ENCODE peak calls at places on chromosomes 11 and 22, in six cellular contexts. G, J, F, L, U and C are unnamed samples.

GRCh38 chr11:44622721-44623258 is 57.3 kb downstream of the CD82 start:
- DNase-seq in F (no peak), J (no peak), U (no peak), L (no peak), G (peak), C (no peak)

GRCh38 chr11:821513-822371 is 3.0 kb downstream of the PNPLA2 start:
- DNase-seq in F (no peak), L (no peak), G (no peak), U (no peak), J (no peak), C (no peak)

GRCh38 chr11:126072821-126073594 is 10.3 kb upstream of the CDON start:
- DNase-seq in U (peak), F (no peak), G (no peak), L (no peak), J (no peak), C (no peak)

GRCh38 chr11:76276773-76277155 is 70.5 kb upstream of the WNT11 start:
- DNase-seq in G (no peak), U (no peak), J (no peak), L (no peak), F (no peak), C (no peak)

GRCh38 chr22:20012741-20013331 is 3.8 kb downstream of the ARVCF start:
- DNase-seq in F (no peak), U (no peak), L (no peak), J (no peak), G (no peak), C (no peak)

GRCh38 chr11:61904539-61905048 is 12.8 kb downstream of the RAB3IL1 start:
- DNase-seq in G (no peak), J (peak), F (peak), U (no peak), L (no peak), C (no peak)

GRCh38 chr22:21446827-21447690 is 20.1 kb upstream of the TMEM191C start:
- DNase-seq in U (no peak), L (no peak), J (no peak), G (peak), F (peak), C (peak)

GRCh38 chr22:48749555-48750227 is 1078.0 kb downstream of the BRD1 start:
- DNase-seq in U (no peak), G (no peak), L (no peak), F (no peak), J (no peak), C (peak)

GRCh38 chr22:42376721-42377177 is 55.5 kb downstream of the NFAM1 start:
- DNase-seq in L (peak), F (no peak), G (peak), U (no peak), J (peak), C (peak)

GRCh38 chr11:106495046-106495445 is 417.6 kb downstream of the AASDHPPT start:
- DNase-seq in J (no peak), F (no peak), G (no peak), U (peak), L (no peak), C (no peak)

GRCh38 chr11:12162652-12163051 is 52.3 kb downstream of the MICAL2 start:
- DNase-seq in F (no peak), L (no peak), J (no peak), G (no peak), U (no peak), C (no peak)

GRCh38 chr11:6594142-6594768 is 9.2 kb downstream of the RRP8 start:
- DNase-seq in F (no peak), L (no peak), G (no peak), J (no peak), U (no peak), C (no peak)

GRCh38 chr11:61472868-61473267 is 35.7 kb upstream of the LRRC10B start:
- DNase-seq in J (no peak), L (peak), G (peak), U (no peak), F (peak), C (peak)

GRCh38 chr11:47406896-47407745 is 1.3 kb upstream of the SLC39A13 start:
- DNase-seq in F (no peak), L (no peak), G (no peak), U (no peak), J (no peak), C (no peak)

GRCh38 chr22:35785181-35785923 is 67.7 kb downstream of the APOL5 start:
- DNase-seq in L (no peak), G (no peak), F (no peak), U (no peak), J (no peak), C (no peak)

GRCh38 chr22:20517422-20517821 is 10.0 kb downstream of the MED15 start:
- DNase-seq in G (no peak), U (no peak), F (no peak), J (no peak), L (no peak), C (no peak)

GRCh38 chr11:79189604-79190003 is 251.2 kb downstream of the TENM4 start:
- DNase-seq in F (peak), U (no peak), G (no peak), L (no peak), J (no peak), C (no peak)

GRCh38 chr11:118434553-118435232 is 1.6 kb upstream of the KMT2A start:
- DNase-seq in G (peak), L (peak), J (peak), U (peak), F (peak), C (peak)

GRCh38 chr11:86787018-86787417 is 13.3 kb upstream of the PRSS23 start:
- DNase-seq in J (no peak), U (no peak), L (no peak), F (no peak), G (no peak), C (no peak)

DNA sequence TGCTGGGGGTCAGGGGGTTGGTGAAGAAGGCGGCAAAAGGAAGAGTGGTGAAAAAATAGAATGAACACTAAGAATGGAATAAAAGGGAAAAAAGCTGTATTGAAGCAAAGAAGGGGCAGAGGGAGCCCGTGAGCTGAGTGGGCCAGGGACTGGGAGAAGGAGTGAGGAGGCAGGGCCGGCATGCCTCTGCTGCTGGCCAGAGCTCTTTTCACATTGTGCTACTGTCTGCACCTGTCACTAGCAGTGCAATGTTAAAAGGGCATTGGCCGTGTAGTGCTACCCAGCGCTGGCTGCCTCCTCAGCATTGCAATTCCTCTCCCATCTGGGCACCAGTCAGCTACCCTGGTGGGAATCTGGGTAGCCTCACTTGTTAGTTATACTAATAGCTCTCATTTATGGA is 8.7 kb downstream of the YPEL4 start:
- DNase-seq in J (peak), L (no peak), G (no peak), U (no peak), F (no peak), C (no peak)
- TF ChIP-seq CTCF in J (peak), L (no peak), G (peak), U (no peak), F (no peak), C (no peak)

GRCh38 chr22:32829451-32829851 is 27.9 kb downstream of the TIMP3 start:
- DNase-seq in U (no peak), F (no peak), J (no peak), L (no peak), G (no peak), C (peak)
- H3K27ac ChIP-seq in U (no peak), F (peak), J (no peak), L (peak), G (no peak), C (peak)

DNA sequence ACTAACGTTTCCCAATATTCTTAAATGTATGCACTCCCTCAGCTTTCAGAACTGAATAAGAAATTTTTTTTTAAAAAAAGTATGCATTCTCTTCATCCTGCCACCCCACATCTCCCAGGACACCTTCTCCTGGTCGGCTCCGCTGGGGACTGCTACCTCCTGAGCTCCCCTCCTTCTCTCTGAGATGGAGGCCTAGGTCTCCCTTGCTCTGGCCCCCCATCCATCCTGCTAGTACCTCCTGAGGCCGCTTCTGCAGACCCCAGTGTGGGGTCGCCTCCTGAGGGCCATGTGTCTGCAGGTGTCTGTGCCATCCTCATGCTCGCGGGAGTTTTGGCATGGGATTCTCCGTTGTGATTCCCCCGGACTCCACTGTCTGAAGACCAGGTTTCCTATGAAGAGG is 27.8 kb downstream of the FAM118A start:
- DNase-seq in F (no peak), J (no peak), L (no peak), U (no peak), G (no peak), C (no peak)
- TF ChIP-seq CTCF in F (no peak), J (no peak), L (no peak), U (no peak), G (no peak), C (no peak)

DNA sequence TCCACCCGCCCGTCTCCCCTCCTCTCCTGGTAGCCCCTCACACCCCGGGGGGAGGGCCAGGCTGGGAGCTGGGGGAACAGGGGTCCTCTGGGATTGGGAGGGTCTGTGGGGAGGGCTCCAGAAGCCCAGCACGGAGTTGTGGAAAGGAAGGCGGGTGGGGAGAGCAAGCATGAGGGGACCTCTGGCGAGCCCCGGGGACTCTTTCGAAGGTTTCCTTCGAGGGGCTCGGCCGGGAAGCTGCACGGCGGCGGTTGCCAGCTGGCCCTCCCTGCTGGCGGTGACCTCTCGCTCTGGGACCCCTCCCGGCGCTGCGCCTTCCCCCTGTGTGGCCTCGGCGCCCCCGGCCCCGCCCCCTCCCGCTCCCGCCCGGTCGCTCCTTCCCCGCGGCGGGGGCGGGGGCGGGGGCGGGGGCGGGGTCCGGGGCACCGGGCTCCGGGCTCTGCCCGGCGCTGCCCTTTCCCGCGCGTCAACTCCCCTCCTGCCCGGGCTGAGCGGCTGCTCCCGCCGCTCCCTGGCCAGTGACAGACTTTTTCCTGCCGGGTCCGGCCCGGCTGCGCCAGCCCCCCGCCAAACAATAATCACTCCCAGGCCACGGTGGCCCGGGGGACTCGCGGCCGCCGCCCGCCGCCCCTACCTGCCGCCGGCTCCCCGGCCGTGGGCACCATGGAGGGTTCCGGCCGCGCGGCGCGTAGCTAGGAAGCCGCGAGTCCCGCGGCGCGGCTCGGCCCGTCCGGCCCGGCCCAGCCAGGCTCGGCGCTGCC is 986 bp downstream of the CLCF1 start:
- DNase-seq in F (no peak), J (peak), G (no peak), L (no peak), U (no peak), C (no peak)
- H3K27ac ChIP-seq in F (peak), J (no peak), G (peak), L (peak), U (peak), C (peak)

GRCh38 chr11:67409781-67410368 is 5.6 kb upstream of the CARNS1 start:
- DNase-seq in J (peak), U (peak), G (no peak), F (no peak), L (no peak), C (no peak)
- TF ChIP-seq CTCF in J (no peak), U (no peak), G (no peak), F (no peak), L (no peak), C (no peak)

GRCh38 chr22:17370036-17370765 is 941 bp downstream of the CECR2 start:
- DNase-seq in L (peak), G (peak), U (no peak), F (no peak), J (peak), C (no peak)
- H3K27ac ChIP-seq in L (peak), G (peak), U (no peak), F (peak), J (peak), C (no peak)

GRCh38 chr11:68498313-68498712 is 37.8 kb downstream of the PPP6R3 start:
- DNase-seq in U (no peak), F (peak), G (no peak), J (no peak), L (no peak), C (no peak)
- TF ChIP-seq CTCF in U (no peak), F (no peak), G (no peak), J (no peak), L (no peak), C (no peak)

GRCh38 chr22:49991907-49992533 is 20.5 kb downstream of the IL17REL start:
- DNase-seq in F (no peak), L (no peak), G (no peak), J (no peak), U (no peak), C (peak)
- H3K27ac ChIP-seq in F (no peak), L (no peak), G (no peak), J (no peak), U (no peak), C (no peak)

GRCh38 chr22:38124236-38124974 is 13.9 kb upstream of the BAIAP2L2 start:
- DNase-seq in L (no peak), J (no peak), U (no peak), F (no peak), G (no peak), C (no peak)
- TF ChIP-seq CTCF in L (no peak), J (no peak), U (no peak), F (no peak), G (no peak), C (no peak)